ENCODE peak calls at places on chromosomes 7 and 10, in seven cellular contexts. S, U, V, T, N, Q and H are unnamed samples.

GRCh38 chr10:11401314-11402222 is 209.9 kb downstream of the USP6NL start:
- DNase-seq in S (no peak), U (no peak), V (no peak), T (no peak), N (no peak), Q (no peak), H (no peak)

GRCh38 chr7:155456772-155457543 is 971 bp upstream of the EN2 start:
- DNase-seq in S (peak), U (peak), V (peak), T (peak), N (peak), Q (no peak), H (no peak)

GRCh38 chr10:47031251-47031952 is 120.2 kb downstream of the PTPN20 start:
- DNase-seq in S (no peak), U (peak), V (peak), T (no peak), N (no peak), Q (no peak), H (no peak)

GRCh38 chr7:129781856-129782256 is 170.3 kb downstream of the NRF1 start:
- DNase-seq in S (no peak), U (no peak), V (no peak), T (no peak), N (no peak), Q (peak), H (no peak)

GRCh38 chr7:156795415-156795814 is 97.6 kb downstream of the LMBR1 start:
- DNase-seq in S (no peak), U (no peak), V (no peak), T (no peak), N (no peak), Q (no peak), H (no peak)

GRCh38 chr7:148964510-148965267 is 63.6 kb downstream of the PDIA4 start:
- DNase-seq in S (no peak), U (no peak), V (no peak), T (peak), N (no peak), Q (no peak), H (no peak)

GRCh38 chr7:22156205-22156604 is 200.7 kb downstream of the RAPGEF5 start:
- DNase-seq in S (no peak), U (no peak), V (no peak), T (peak), N (no peak), Q (no peak), H (peak)

GRCh38 chr7:74653686-74654181 is 3.8 kb upstream of the GTF2I start:
- DNase-seq in S (no peak), U (no peak), V (no peak), T (no peak), N (no peak), Q (no peak), H (no peak)

GRCh38 chr10:113183543-113183942 is 233.5 kb downstream of the TCF7L2 start:
- DNase-seq in S (no peak), U (no peak), V (no peak), T (no peak), N (no peak), Q (no peak), H (no peak)

GRCh38 chr10:113187066-113187777 is 237.2 kb downstream of the TCF7L2 start:
- DNase-seq in S (peak), U (peak), V (no peak), T (peak), N (peak), Q (no peak), H (no peak)
- H3K27ac ChIP-seq in S (no peak), U (no peak), V (no peak), T (peak), N (no peak), Q (no peak), H (no peak)

GRCh38 chr10:88032566-88032965 is 169.1 kb downstream of the PTEN start:
- DNase-seq in S (no peak), U (no peak), V (no peak), T (peak), N (no peak), Q (no peak), H (no peak)

GRCh38 chr10:88027570-88027969 is 164.1 kb downstream of the PTEN start:
- DNase-seq in S (no peak), U (peak), V (no peak), T (no peak), N (no peak), Q (no peak), H (no peak)

GRCh38 chr10:88028654-88029053 is 165.2 kb downstream of the PTEN start:
- DNase-seq in S (no peak), U (no peak), V (no peak), T (no peak), N (no peak), Q (no peak), H (no peak)

GRCh38 chr10:88023676-88024075 is 160.3 kb downstream of the PTEN start:
- DNase-seq in S (no peak), U (no peak), V (no peak), T (no peak), N (no peak), Q (no peak), H (no peak)

DNA sequence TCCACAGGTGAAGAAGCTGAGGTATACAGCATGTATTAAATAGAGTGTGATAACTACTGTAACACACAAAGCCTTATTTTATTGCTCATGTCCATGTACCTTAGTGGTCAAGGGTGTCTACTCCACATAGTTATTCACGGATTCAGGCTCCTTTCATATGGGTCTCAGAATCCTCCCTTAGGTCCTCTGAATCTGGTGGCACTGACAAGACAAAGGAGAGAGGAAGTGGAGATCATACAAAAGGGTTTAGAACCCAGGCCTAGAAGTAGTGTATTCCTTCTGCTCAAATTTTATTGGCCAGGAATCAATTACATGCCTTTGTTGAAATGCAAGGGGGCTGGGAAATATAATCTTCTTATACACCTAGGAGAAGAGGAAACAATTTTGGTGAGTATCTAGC is 164.6 kb downstream of the PTEN start:
- DNase-seq in S (no peak), U (no peak), V (no peak), T (no peak), N (no peak), Q (no peak), H (no peak)
- H3K27ac ChIP-seq in S (no peak), U (no peak), V (peak), T (no peak), N (no peak), Q (no peak), H (no peak)

GRCh38 chr10:121113906-121114305 is 262.7 kb downstream of the WDR11 start:
- DNase-seq in S (no peak), U (no peak), V (no peak), T (no peak), N (no peak), Q (no peak), H (no peak)
- H3K27ac ChIP-seq in S (peak), U (no peak), V (no peak), T (peak), N (no peak), Q (no peak), H (peak)

DNA sequence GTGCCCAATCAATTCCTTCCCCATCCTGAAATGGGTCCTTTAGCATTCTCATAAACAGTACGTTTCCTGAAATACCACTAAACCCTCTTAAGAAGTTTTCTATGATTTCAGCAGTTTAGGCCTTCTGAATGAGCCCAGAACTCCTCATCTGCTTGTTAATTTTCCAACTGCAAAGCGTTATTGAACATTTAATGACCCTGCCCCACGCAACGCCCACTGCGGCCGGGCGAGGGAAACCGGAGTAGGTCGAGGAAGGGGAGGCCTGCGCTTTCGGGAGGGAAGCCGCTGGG is 608 bp upstream of the UBN2 start:
- DNase-seq in S (no peak), U (no peak), V (no peak), T (no peak), N (no peak), Q (no peak), H (no peak)
- H3K27ac ChIP-seq in S (peak), U (peak), V (peak), T (peak), N (peak), Q (peak), H (peak)

GRCh38 chr7:94364816-94365215 is 29.9 kb upstream of the COL1A2 start:
- DNase-seq in S (no peak), U (no peak), V (no peak), T (no peak), N (no peak), Q (no peak), H (no peak)

GRCh38 chr7:94366163-94366562 is 28.5 kb upstream of the COL1A2 start:
- DNase-seq in S (no peak), U (no peak), V (no peak), T (no peak), N (no peak), Q (no peak), H (no peak)

GRCh38 chr7:94367940-94368339 is 26.8 kb upstream of the COL1A2 start:
- DNase-seq in S (no peak), U (no peak), V (no peak), T (peak), N (no peak), Q (no peak), H (no peak)

GRCh38 chr7:94366827-94367226 is 27.9 kb upstream of the COL1A2 start:
- DNase-seq in S (no peak), U (no peak), V (no peak), T (peak), N (no peak), Q (no peak), H (no peak)

GRCh38 chr7:94368371-94368791 is 26.3 kb upstream of the COL1A2 start:
- DNase-seq in S (no peak), U (no peak), V (no peak), T (peak), N (peak), Q (no peak), H (no peak)
- H3K27ac ChIP-seq in S (peak), U (no peak), V (no peak), T (no peak), N (peak), Q (no peak), H (no peak)

GRCh38 chr10:129775681-129776080 is 188.4 kb downstream of the EBF3 start:
- DNase-seq in S (peak), U (no peak), V (peak), T (no peak), N (no peak), Q (no peak), H (no peak)
- H3K27ac ChIP-seq in S (no peak), U (no peak), V (no peak), T (no peak), N (no peak), Q (no peak), H (no peak)

GRCh38 chr10:79349072-79349491 is 1.8 kb downstream of the PPIF start:
- DNase-seq in S (no peak), U (no peak), V (no peak), T (no peak), N (no peak), Q (no peak), H (no peak)
- H3K27ac ChIP-seq in S (no peak), U (peak), V (peak), T (peak), N (peak), Q (peak), H (peak)

DNA sequence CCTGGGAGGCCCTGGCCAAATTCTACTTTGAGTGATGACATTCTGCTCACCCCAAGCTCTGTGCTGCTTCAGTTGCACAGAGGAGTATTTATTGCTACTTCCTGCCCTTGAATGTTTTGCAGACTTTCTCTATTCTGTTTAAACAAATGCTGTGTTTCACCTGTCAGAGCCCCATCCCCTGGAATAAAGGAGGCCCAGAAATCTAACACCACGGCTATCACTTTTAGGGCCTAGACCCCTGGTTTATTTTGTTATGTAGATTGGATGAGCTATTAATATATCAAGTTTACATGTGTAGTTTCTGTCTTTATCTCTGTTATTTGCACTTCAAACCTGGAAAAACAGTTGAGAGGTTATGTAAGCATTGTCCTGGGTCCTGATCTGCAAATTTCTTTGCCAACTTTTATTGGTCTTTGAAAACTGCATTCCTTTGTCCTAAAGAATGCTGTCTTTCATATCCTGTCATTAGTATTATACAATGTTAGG is 630.2 kb downstream of the PARD3 start:
- DNase-seq in S (no peak), U (no peak), V (no peak), T (no peak), N (no peak), Q (no peak), H (no peak)
- H3K27ac ChIP-seq in S (no peak), U (no peak), V (peak), T (peak), N (peak), Q (no peak), H (no peak)